ENCODE peak calls at places on chromosomes 3 and 15, in eight cellular contexts. One of them, this sample, is unnamed.

GRCh38 chr3:53775834-53776251 is 70.4 kb downstream of the CHDH start:
- DNase-seq in lung: no peak
- DNase-seq in Caco-2: no peak
- DNase-seq in osteoblast: no peak
- DNase-seq in left ventricle myocardium inferior: no peak
- DNase-seq in sigmoid colon: no peak
- DNase-seq in PC-3: peak; percentile 59
- DNase-seq in right atrium auricular region: no peak
- DNase-seq in this sample: no peak

GRCh38 chr15:34514251-34514760 is 69.1 kb downstream of the GOLGA8B start:
- DNase-seq in lung: no peak
- DNase-seq in Caco-2: no peak
- DNase-seq in osteoblast: peak; percentile 86
- DNase-seq in left ventricle myocardium inferior: peak; percentile 55
- DNase-seq in sigmoid colon: peak; percentile 73
- DNase-seq in PC-3: peak; percentile 6
- DNase-seq in right atrium auricular region: no peak
- DNase-seq in this sample: no peak

GRCh38 chr15:99454941-99455795 is 110.6 kb upstream of the MEF2A start:
- DNase-seq in lung: peak; percentile 77
- DNase-seq in Caco-2: peak; percentile 52
- DNase-seq in osteoblast: peak; percentile 99
- DNase-seq in left ventricle myocardium inferior: peak; percentile 91
- DNase-seq in sigmoid colon: peak; percentile 89
- DNase-seq in PC-3: peak; percentile 88
- DNase-seq in right atrium auricular region: peak; percentile 98
- DNase-seq in this sample: peak; percentile 84

GRCh38 chr3:66253790-66254620 is 33.2 kb downstream of the SLC25A26 start:
- DNase-seq in lung: no peak
- DNase-seq in Caco-2: no peak
- DNase-seq in osteoblast: peak; percentile 64
- DNase-seq in left ventricle myocardium inferior: no peak
- DNase-seq in sigmoid colon: no peak
- DNase-seq in PC-3: peak; percentile 38
- DNase-seq in right atrium auricular region: no peak
- DNase-seq in this sample: no peak

GRCh38 chr15:27046891-27047290 is 75.9 kb downstream of the GABRG3 start:
- DNase-seq in lung: no peak
- DNase-seq in Caco-2: no peak
- DNase-seq in osteoblast: no peak
- DNase-seq in left ventricle myocardium inferior: no peak
- DNase-seq in sigmoid colon: no peak
- DNase-seq in PC-3: no peak
- DNase-seq in right atrium auricular region: no peak
- DNase-seq in this sample: no peak

GRCh38 chr3:52021869-52022268 is 26.2 kb upstream of the RPL29 start:
- DNase-seq in lung: no peak
- DNase-seq in Caco-2: no peak
- DNase-seq in osteoblast: no peak
- DNase-seq in left ventricle myocardium inferior: peak; percentile 81
- DNase-seq in sigmoid colon: no peak
- DNase-seq in PC-3: no peak
- DNase-seq in right atrium auricular region: no peak
- DNase-seq in this sample: no peak

GRCh38 chr15:101607102-101607501 is 45.1 kb downstream of the TM2D3 start:
- DNase-seq in lung: no peak
- DNase-seq in Caco-2: no peak
- DNase-seq in osteoblast: peak; percentile 5
- DNase-seq in left ventricle myocardium inferior: no peak
- DNase-seq in sigmoid colon: no peak
- DNase-seq in PC-3: peak; percentile 30
- DNase-seq in right atrium auricular region: no peak
- DNase-seq in this sample: no peak

GRCh38 chr3:174268061-174268460 is 591.1 kb upstream of the NAALADL2 start:
- DNase-seq in lung: no peak
- DNase-seq in Caco-2: no peak
- DNase-seq in osteoblast: no peak
- DNase-seq in left ventricle myocardium inferior: no peak
- DNase-seq in sigmoid colon: no peak
- DNase-seq in PC-3: no peak
- DNase-seq in right atrium auricular region: no peak
- DNase-seq in this sample: no peak

GRCh38 chr15:41258706-41259471 is 27.8 kb downstream of the CHP1 start:
- DNase-seq in lung: no peak
- DNase-seq in Caco-2: no peak
- DNase-seq in osteoblast: peak; percentile 39
- DNase-seq in left ventricle myocardium inferior: no peak
- DNase-seq in sigmoid colon: no peak
- DNase-seq in PC-3: peak; percentile 91
- DNase-seq in right atrium auricular region: no peak
- DNase-seq in this sample: no peak

GRCh38 chr15:41256103-41256502 is 25.0 kb downstream of the CHP1 start:
- DNase-seq in lung: no peak
- DNase-seq in Caco-2: no peak
- DNase-seq in osteoblast: no peak
- DNase-seq in left ventricle myocardium inferior: no peak
- DNase-seq in sigmoid colon: no peak
- DNase-seq in PC-3: no peak
- DNase-seq in right atrium auricular region: no peak
- DNase-seq in this sample: no peak

GRCh38 chr15:41251411-41251810 is 20.3 kb downstream of the CHP1 start:
- DNase-seq in lung: no peak
- DNase-seq in Caco-2: no peak
- DNase-seq in osteoblast: no peak
- DNase-seq in left ventricle myocardium inferior: no peak
- DNase-seq in sigmoid colon: no peak
- DNase-seq in PC-3: no peak
- DNase-seq in right atrium auricular region: no peak
- DNase-seq in this sample: no peak

GRCh38 chr15:41256577-41257038 is 25.5 kb downstream of the CHP1 start:
- DNase-seq in lung: peak; percentile 57
- DNase-seq in Caco-2: no peak
- DNase-seq in osteoblast: no peak
- DNase-seq in left ventricle myocardium inferior: no peak
- DNase-seq in sigmoid colon: no peak
- DNase-seq in PC-3: peak; percentile 50
- DNase-seq in right atrium auricular region: no peak
- DNase-seq in this sample: no peak

GRCh38 chr15:41254560-41254959 is 23.5 kb downstream of the CHP1 start:
- DNase-seq in lung: no peak
- DNase-seq in Caco-2: no peak
- DNase-seq in osteoblast: no peak
- DNase-seq in left ventricle myocardium inferior: no peak
- DNase-seq in sigmoid colon: no peak
- DNase-seq in PC-3: no peak
- DNase-seq in right atrium auricular region: no peak
- DNase-seq in this sample: no peak
- H3K36me3 ChIP-seq in lung: peaks cover 15% of the 10 kb centered on the region
- H3K36me3 ChIP-seq in Caco-2: no peaks in the 10 kb centered on the region
- H3K36me3 ChIP-seq in osteoblast: peaks cover 9% of the 10 kb centered on the region
- H3K36me3 ChIP-seq in left ventricle myocardium inferior: peaks cover 40% of the 10 kb centered on the region
- H3K36me3 ChIP-seq in sigmoid colon: peaks cover 12% of the 10 kb centered on the region
- H3K36me3 ChIP-seq in PC-3: peaks cover 4% of the 10 kb centered on the region
- H3K36me3 ChIP-seq in right atrium auricular region: peaks cover 5% of the 10 kb centered on the region
- H3K36me3 ChIP-seq in this sample: no peaks in the 10 kb centered on the region

GRCh38 chr3:41116851-41117250 is 82.5 kb upstream of the CTNNB1 start:
- DNase-seq in lung: no peak
- DNase-seq in Caco-2: no peak
- DNase-seq in osteoblast: no peak
- DNase-seq in left ventricle myocardium inferior: no peak
- DNase-seq in sigmoid colon: no peak
- DNase-seq in PC-3: no peak
- DNase-seq in right atrium auricular region: no peak
- DNase-seq in this sample: no peak

GRCh38 chr3:41118461-41119385 is 80.6 kb upstream of the CTNNB1 start:
- DNase-seq in lung: no peak
- DNase-seq in Caco-2: no peak
- DNase-seq in osteoblast: no peak
- DNase-seq in left ventricle myocardium inferior: no peak
- DNase-seq in sigmoid colon: no peak
- DNase-seq in PC-3: no peak
- DNase-seq in right atrium auricular region: no peak
- DNase-seq in this sample: no peak

GRCh38 chr3:41115069-41115468 is 84.2 kb upstream of the CTNNB1 start:
- DNase-seq in lung: no peak
- DNase-seq in Caco-2: no peak
- DNase-seq in osteoblast: no peak
- DNase-seq in left ventricle myocardium inferior: no peak
- DNase-seq in sigmoid colon: no peak
- DNase-seq in PC-3: no peak
- DNase-seq in right atrium auricular region: no peak
- DNase-seq in this sample: no peak

GRCh38 chr3:41120461-41120860 is 78.8 kb upstream of the CTNNB1 start:
- DNase-seq in lung: no peak
- DNase-seq in Caco-2: no peak
- DNase-seq in osteoblast: no peak
- DNase-seq in left ventricle myocardium inferior: no peak
- DNase-seq in sigmoid colon: no peak
- DNase-seq in PC-3: no peak
- DNase-seq in right atrium auricular region: no peak
- DNase-seq in this sample: no peak

DNA sequence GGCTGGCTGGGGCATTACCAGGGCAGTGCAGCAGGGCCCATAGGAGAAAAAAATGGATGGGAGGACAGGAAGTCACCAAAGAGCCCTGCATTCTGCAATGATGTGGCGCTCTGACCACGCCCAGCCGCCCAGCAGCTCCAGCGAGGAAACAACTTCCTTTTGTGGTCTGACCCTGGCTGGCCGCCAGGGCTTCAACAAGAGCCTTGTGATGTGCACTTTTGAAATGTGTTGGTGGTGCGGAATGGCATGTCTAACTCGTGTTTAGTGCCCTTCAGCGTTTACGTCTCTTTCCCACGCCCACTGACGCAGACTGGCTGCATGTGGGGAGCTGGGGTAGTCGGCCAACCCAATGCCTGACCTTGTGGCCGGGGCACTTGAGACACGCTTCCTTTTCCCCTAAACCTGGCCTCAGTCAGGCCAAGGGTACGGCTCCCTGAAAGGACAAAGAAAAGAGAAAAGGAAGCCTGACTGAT is 81.9 kb upstream of the CTNNB1 start:
- DNase-seq in lung: peak; percentile 95
- DNase-seq in Caco-2: no peak
- DNase-seq in osteoblast: peak; percentile 85
- DNase-seq in left ventricle myocardium inferior: peak; percentile 91
- DNase-seq in sigmoid colon: peak; percentile 90
- DNase-seq in PC-3: peak; percentile 96
- DNase-seq in right atrium auricular region: peak; percentile 92
- DNase-seq in this sample: peak; percentile 88
- TF ChIP-seq CTCF in lung: no peak
- TF ChIP-seq CTCF in Caco-2: no peak
- TF ChIP-seq CTCF in osteoblast: no peak
- TF ChIP-seq CTCF in left ventricle myocardium inferior: no peak
- TF ChIP-seq CTCF in sigmoid colon: no peak
- TF ChIP-seq CTCF in PC-3: no peak
- TF ChIP-seq CTCF in right atrium auricular region: no peak
- TF ChIP-seq CTCF in this sample: no peak

DNA sequence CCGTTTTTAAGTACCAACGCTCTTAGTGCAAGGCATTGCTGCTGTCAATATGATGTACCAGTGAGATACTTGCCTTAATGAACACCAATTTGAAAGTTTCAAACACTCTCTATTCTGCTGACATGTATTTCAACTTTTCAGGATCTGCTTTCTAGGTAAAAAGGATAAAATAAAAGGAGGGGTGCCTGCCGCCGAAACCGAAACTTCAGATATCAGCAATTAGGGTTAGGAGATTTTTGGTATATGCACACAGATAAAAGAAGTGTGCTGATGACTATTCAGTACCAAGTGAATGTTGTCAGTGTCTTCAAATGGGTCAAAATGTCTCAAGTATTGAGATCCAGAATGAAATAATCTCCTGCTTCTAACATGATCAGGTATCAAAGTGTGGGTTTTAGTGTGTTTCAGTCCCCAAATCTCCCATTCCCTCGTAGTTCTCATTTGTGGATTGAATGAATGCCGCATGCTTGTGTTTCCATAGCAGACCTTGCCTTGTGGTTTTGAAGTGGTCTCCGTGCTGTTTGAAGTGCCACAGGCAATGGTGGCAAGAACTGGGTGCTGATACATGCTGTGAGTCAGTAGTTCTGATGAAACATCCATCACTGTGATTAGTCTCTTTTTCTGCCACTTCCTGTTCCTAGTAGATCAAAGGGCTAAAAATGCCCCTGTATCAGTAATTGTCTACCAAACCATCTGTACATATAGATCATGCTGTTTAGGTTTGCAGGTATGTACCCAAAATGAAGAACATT is 22.5 kb downstream of the CHST14 start:
- DNase-seq in lung: peak; percentile 46
- DNase-seq in Caco-2: no peak
- DNase-seq in osteoblast: no peak
- DNase-seq in left ventricle myocardium inferior: no peak
- DNase-seq in sigmoid colon: no peak
- DNase-seq in PC-3: peak; percentile 45
- DNase-seq in right atrium auricular region: no peak
- DNase-seq in this sample: no peak
- H3K36me3 ChIP-seq in lung: no peaks in the 10 kb centered on the region
- H3K36me3 ChIP-seq in Caco-2: no peaks in the 10 kb centered on the region
- H3K36me3 ChIP-seq in osteoblast: no peaks in the 10 kb centered on the region
- H3K36me3 ChIP-seq in left ventricle myocardium inferior: no peaks in the 10 kb centered on the region
- H3K36me3 ChIP-seq in sigmoid colon: no peaks in the 10 kb centered on the region
- H3K36me3 ChIP-seq in PC-3: no peaks in the 10 kb centered on the region
- H3K36me3 ChIP-seq in right atrium auricular region: no peaks in the 10 kb centered on the region
- H3K36me3 ChIP-seq in this sample: no peaks in the 10 kb centered on the region

GRCh38 chr3:71309342-71309741 is 274.2 kb downstream of the FOXP1 start:
- DNase-seq in lung: no peak
- DNase-seq in Caco-2: no peak
- DNase-seq in osteoblast: no peak
- DNase-seq in left ventricle myocardium inferior: no peak
- DNase-seq in sigmoid colon: no peak
- DNase-seq in PC-3: no peak
- DNase-seq in right atrium auricular region: no peak
- DNase-seq in this sample: no peak

GRCh38 chr3:71311320-71312046 is 272.0 kb downstream of the FOXP1 start:
- DNase-seq in lung: peak; percentile 32
- DNase-seq in Caco-2: no peak
- DNase-seq in osteoblast: no peak
- DNase-seq in left ventricle myocardium inferior: no peak
- DNase-seq in sigmoid colon: no peak
- DNase-seq in PC-3: peak; percentile 17
- DNase-seq in right atrium auricular region: no peak
- DNase-seq in this sample: no peak

GRCh38 chr3:71309886-71310285 is 273.6 kb downstream of the FOXP1 start:
- DNase-seq in lung: no peak
- DNase-seq in Caco-2: no peak
- DNase-seq in osteoblast: no peak
- DNase-seq in left ventricle myocardium inferior: no peak
- DNase-seq in sigmoid colon: no peak
- DNase-seq in PC-3: no peak
- DNase-seq in right atrium auricular region: no peak
- DNase-seq in this sample: no peak

GRCh38 chr3:71312461-71312860 is 271.1 kb downstream of the FOXP1 start:
- DNase-seq in lung: no peak
- DNase-seq in Caco-2: no peak
- DNase-seq in osteoblast: no peak
- DNase-seq in left ventricle myocardium inferior: no peak
- DNase-seq in sigmoid colon: no peak
- DNase-seq in PC-3: no peak
- DNase-seq in right atrium auricular region: no peak
- DNase-seq in this sample: no peak

DNA sequence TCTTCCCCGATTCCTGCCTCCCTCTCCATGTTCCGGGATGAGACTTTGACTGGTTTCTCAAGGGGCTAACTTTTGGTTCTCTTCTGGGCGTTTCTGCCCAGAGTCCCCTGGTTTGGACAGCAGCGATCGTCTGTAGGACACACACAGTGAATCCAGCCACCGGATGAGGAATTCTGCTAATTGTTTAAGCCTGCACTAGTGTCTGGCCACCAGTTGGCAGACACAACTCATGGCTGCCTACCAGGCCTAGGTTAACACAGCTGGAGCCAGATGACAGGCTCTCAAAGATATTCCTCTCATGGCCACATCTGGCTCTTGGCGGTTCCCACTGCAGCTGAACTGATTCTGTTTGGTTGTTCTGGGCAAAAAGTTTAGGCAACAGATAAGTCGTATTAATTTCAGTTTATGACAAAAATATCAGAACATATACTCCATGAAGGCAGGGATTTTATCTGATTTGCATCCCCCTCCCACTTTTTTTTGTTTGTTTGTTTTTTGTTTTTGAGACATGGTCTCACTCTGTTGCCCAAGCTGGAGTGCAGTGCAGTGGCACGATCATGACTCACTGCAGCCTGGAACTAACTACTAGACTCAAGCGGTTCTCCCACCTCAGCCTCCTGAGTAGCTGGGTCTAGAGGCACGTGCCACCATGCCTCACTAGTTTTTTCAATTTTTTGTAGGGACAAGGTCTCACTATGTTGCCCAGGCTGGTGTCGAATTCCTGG is 272.8 kb downstream of the FOXP1 start:
- DNase-seq in lung: no peak
- DNase-seq in Caco-2: peak; percentile 46
- DNase-seq in osteoblast: no peak
- DNase-seq in left ventricle myocardium inferior: peak; percentile 53
- DNase-seq in sigmoid colon: peak; percentile 73
- DNase-seq in PC-3: no peak
- DNase-seq in right atrium auricular region: no peak
- DNase-seq in this sample: no peak
- TF ChIP-seq CTCF in lung: no peak
- TF ChIP-seq CTCF in Caco-2: peak; percentile 35
- TF ChIP-seq CTCF in osteoblast: peak; percentile 17
- TF ChIP-seq CTCF in left ventricle myocardium inferior: peak; percentile 37
- TF ChIP-seq CTCF in sigmoid colon: no peak
- TF ChIP-seq CTCF in PC-3: peak; percentile 11
- TF ChIP-seq CTCF in right atrium auricular region: no peak
- TF ChIP-seq CTCF in this sample: no peak